ENCODE peak calls at places on chromosome X, in seven cellular contexts. G, A, N, I, R, Q and Y are unnamed samples. For H3K4me1, the result is how much of the 10 kb centered on the place peaks cover.

GRCh38 chrX:48891402-48892288 is 5.9 kb downstream of the TIMM17B start:
- DNase-seq in G (peak), A (peak), N (peak), I (peak), R (peak), Q (peak), Y (peak)

GRCh38 chrX:9598344-9598743 is 133.5 kb downstream of the TBL1X start:
- DNase-seq in G (no peak), A (no peak), N (no peak), I (no peak), R (no peak), Q (no peak), Y (no peak)

GRCh38 chrX:25275159-25275558 is 259.4 kb upstream of the ARX start:
- DNase-seq in G (no peak), A (no peak), N (no peak), I (no peak), R (no peak), Q (peak), Y (no peak)

GRCh38 chrX:46208225-46208854 is 336.9 kb downstream of the ZNF674 start:
- DNase-seq in G (peak), A (no peak), N (no peak), I (no peak), R (no peak), Q (no peak), Y (no peak)

GRCh38 chrX:19869195-19869594 is 18.2 kb downstream of the SH3KBP1 start:
- DNase-seq in G (no peak), A (no peak), N (no peak), I (no peak), R (no peak), Q (no peak), Y (no peak)

GRCh38 chrX:526295-527224 is 104.0 kb upstream of the SHOX start:
- DNase-seq in G (no peak), A (no peak), N (no peak), I (no peak), R (no peak), Q (no peak), Y (peak)

GRCh38 chrX:50045808-50046207 is 123.4 kb downstream of the CLCN5 start:
- DNase-seq in G (no peak), A (no peak), N (no peak), I (no peak), R (no peak), Q (no peak), Y (no peak)

GRCh38 chrX:102341867-102342266 is 94.9 kb downstream of the NXF2 start:
- DNase-seq in G (no peak), A (no peak), N (no peak), I (no peak), R (no peak), Q (no peak), Y (no peak)

GRCh38 chrX:23548164-23548563 is 119.1 kb upstream of the PRDX4 start:
- DNase-seq in G (peak), A (no peak), N (no peak), I (peak), R (no peak), Q (no peak), Y (no peak)

GRCh38 chrX:119410027-119410819 is 11.1 kb downstream of the SLC25A43 start:
- DNase-seq in G (peak), A (no peak), N (no peak), I (peak), R (no peak), Q (no peak), Y (peak)

GRCh38 chrX:131881194-131881593 is 141.9 kb upstream of the STK26 start:
- DNase-seq in G (no peak), A (no peak), N (peak), I (no peak), R (no peak), Q (no peak), Y (peak)

GRCh38 chrX:67612231-67612630 is 68.4 kb downstream of the AR start:
- DNase-seq in G (peak), A (no peak), N (no peak), I (no peak), R (no peak), Q (no peak), Y (no peak)

GRCh38 chrX:104315555-104315954 is 60.8 kb upstream of the ESX1 start:
- DNase-seq in G (peak), A (no peak), N (no peak), I (peak), R (no peak), Q (no peak), Y (no peak)

GRCh38 chrX:36908801-36909403 is 99.3 kb upstream of the FAM47C start:
- DNase-seq in G (peak), A (no peak), N (peak), I (peak), R (no peak), Q (no peak), Y (no peak)

GRCh38 chrX:17689971-17690409 is 47.3 kb upstream of the SCML1 start:
- DNase-seq in G (peak), A (peak), N (peak), I (peak), R (no peak), Q (peak), Y (peak)

GRCh38 chrX:9438950-9439494 is 25.8 kb upstream of the TBL1X start:
- DNase-seq in G (peak), A (no peak), N (no peak), I (no peak), R (no peak), Q (no peak), Y (no peak)

GRCh38 chrX:9785944-9786741 is at the start of gene SHROOM2:
- DNase-seq in G (no peak), A (no peak), N (peak), I (peak), R (peak), Q (no peak), Y (peak)

GRCh38 chrX:152968193-152968592 is 25.7 kb downstream of the PNMA5 start:
- DNase-seq in G (no peak), A (no peak), N (no peak), I (no peak), R (no peak), Q (no peak), Y (no peak)

GRCh38 chrX:51144828-51145442 is 187.7 kb upstream of the NUDT10 start:
- DNase-seq in G (peak), A (no peak), N (peak), I (peak), R (peak), Q (peak), Y (peak)

GRCh38 chrX:86002076-86002896 is 45.1 kb downstream of the CHM start:
- DNase-seq in G (peak), A (no peak), N (peak), I (no peak), R (peak), Q (no peak), Y (peak)

GRCh38 chrX:155071694-155072215 is 447 bp downstream of the BRCC3 start:
- DNase-seq in G (no peak), A (no peak), N (peak), I (no peak), R (no peak), Q (no peak), Y (no peak)

GRCh38 chrX:115949900-115950822 is 220.4 kb upstream of the AGTR2 start:
- DNase-seq in G (no peak), A (no peak), N (peak), I (no peak), R (no peak), Q (peak), Y (peak)

GRCh38 chrX:150227321-150227860 is 135.7 kb upstream of the MAMLD1 start:
- DNase-seq in G (no peak), A (no peak), N (no peak), I (no peak), R (no peak), Q (no peak), Y (no peak)

GRCh38 chrX:123088930-123089329 is 95.1 kb upstream of the GRIA3 start:
- DNase-seq in G (no peak), A (no peak), N (no peak), I (no peak), R (no peak), Q (no peak), Y (no peak)

GRCh38 chrX:115058276-115058675 is 40.9 kb upstream of the IL13RA2 start:
- DNase-seq in G (peak), A (no peak), N (no peak), I (peak), R (no peak), Q (no peak), Y (no peak)

GRCh38 chrX:19673334-19674040 is 158.2 kb upstream of the MAP3K15 start:
- DNase-seq in G (peak), A (peak), N (no peak), I (peak), R (no peak), Q (peak), Y (no peak)

GRCh38 chrX:136496359-136496767 is 1.0 kb upstream of the HTATSF1 start:
- DNase-seq in G (no peak), A (no peak), N (no peak), I (no peak), R (no peak), Q (no peak), Y (no peak)

GRCh38 chrX:10327651-10328050 is 170.9 kb downstream of the CLCN4 start:
- DNase-seq in G (peak), A (no peak), N (peak), I (no peak), R (peak), Q (peak), Y (peak)

GRCh38 chrX:53494427-53494826 is 60.3 kb upstream of the HSD17B10 start:
- DNase-seq in G (no peak), A (no peak), N (no peak), I (peak), R (no peak), Q (peak), Y (no peak)

GRCh38 chrX:154483325-154483724 is 3.1 kb downstream of the UBL4A start:
- DNase-seq in G (no peak), A (no peak), N (no peak), I (no peak), R (no peak), Q (no peak), Y (no peak)

GRCh38 chrX:21715825-21716224 is 42.1 kb downstream of the SMPX start:
- DNase-seq in G (no peak), A (no peak), N (no peak), I (no peak), R (no peak), Q (peak), Y (no peak)

GRCh38 chrX:109360301-109360700 is 121.6 kb downstream of the GUCY2F start:
- DNase-seq in G (peak), A (no peak), N (no peak), I (no peak), R (no peak), Q (no peak), Y (no peak)

GRCh38 chrX:97685753-97686152 is 802.0 kb downstream of the RPA4 start:
- DNase-seq in G (peak), A (no peak), N (peak), I (peak), R (no peak), Q (peak), Y (no peak)

GRCh38 chrX:66731398-66731797 is 92.5 kb upstream of the EDA2R start:
- DNase-seq in G (peak), A (no peak), N (peak), I (peak), R (no peak), Q (no peak), Y (no peak)

GRCh38 chrX:30779453-30780030 is 109.5 kb downstream of the TAB3 start:
- DNase-seq in G (no peak), A (no peak), N (no peak), I (no peak), R (no peak), Q (no peak), Y (no peak)

GRCh38 chrX:79146552-79147390 is 2.3 kb downstream of the GPR174 start:
- DNase-seq in G (no peak), A (no peak), N (no peak), I (no peak), R (no peak), Q (no peak), Y (no peak)

GRCh38 chrX:97039363-97040029 is 155.8 kb downstream of the RPA4 start:
- DNase-seq in G (peak), A (no peak), N (no peak), I (peak), R (no peak), Q (no peak), Y (no peak)

GRCh38 chrX:28979876-28980275 is 392.6 kb downstream of the IL1RAPL1 start:
- DNase-seq in G (peak), A (no peak), N (no peak), I (no peak), R (no peak), Q (no peak), Y (no peak)

GRCh38 chrX:7084841-7085240 is 62.7 kb upstream of the STS start:
- DNase-seq in G (no peak), A (no peak), N (no peak), I (no peak), R (no peak), Q (no peak), Y (no peak)

GRCh38 chrX:7085879-7086278 is 61.6 kb upstream of the STS start:
- DNase-seq in G (no peak), A (no peak), N (no peak), I (no peak), R (no peak), Q (no peak), Y (no peak)

GRCh38 chrX:7083468-7084396 is 63.8 kb upstream of the STS start:
- DNase-seq in G (peak), A (no peak), N (no peak), I (peak), R (no peak), Q (no peak), Y (no peak)

GRCh38 chrX:7086384-7086783 is 61.1 kb upstream of the STS start:
- DNase-seq in G (peak), A (no peak), N (no peak), I (no peak), R (no peak), Q (no peak), Y (no peak)

DNA sequence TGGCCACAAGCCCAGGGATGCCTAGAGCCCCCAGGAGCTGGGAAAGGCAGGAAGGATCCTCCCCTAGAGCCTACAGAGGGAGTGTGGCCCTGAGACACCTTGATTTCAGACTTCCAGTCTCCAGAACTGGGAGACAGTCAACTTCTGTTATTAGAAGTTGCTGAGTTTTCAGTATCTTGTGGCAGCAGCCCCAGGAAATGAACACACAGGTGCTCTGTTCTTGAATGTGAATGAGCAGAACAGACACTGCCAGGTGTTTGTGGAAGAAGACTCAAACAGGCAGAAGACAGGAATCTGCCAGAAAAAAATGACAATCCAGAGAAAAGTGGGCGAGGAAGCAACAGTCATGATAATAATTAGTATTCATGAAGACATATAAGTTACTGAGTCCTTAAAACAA is 64.5 kb upstream of the STS start:
- DNase-seq in G (no peak), A (no peak), N (no peak), I (no peak), R (no peak), Q (no peak), Y (no peak)
- H3K4me1 ChIP-seq in G (under half), A (under half), N (under half), I (under half), R (under half), Q (under half), Y (under half)

GRCh38 chrX:69374569-69374968 is 129.6 kb upstream of the NALF2 start:
- DNase-seq in G (no peak), A (no peak), N (no peak), I (peak), R (no peak), Q (no peak), Y (no peak)

GRCh38 chrX:69379412-69379811 is 124.7 kb upstream of the NALF2 start:
- DNase-seq in G (no peak), A (no peak), N (no peak), I (no peak), R (no peak), Q (no peak), Y (no peak)
- H3K4me3 ChIP-seq in G (no peak), A (no peak), N (no peak), I (no peak), R (no peak), Q (no peak), Y (no peak)

DNA sequence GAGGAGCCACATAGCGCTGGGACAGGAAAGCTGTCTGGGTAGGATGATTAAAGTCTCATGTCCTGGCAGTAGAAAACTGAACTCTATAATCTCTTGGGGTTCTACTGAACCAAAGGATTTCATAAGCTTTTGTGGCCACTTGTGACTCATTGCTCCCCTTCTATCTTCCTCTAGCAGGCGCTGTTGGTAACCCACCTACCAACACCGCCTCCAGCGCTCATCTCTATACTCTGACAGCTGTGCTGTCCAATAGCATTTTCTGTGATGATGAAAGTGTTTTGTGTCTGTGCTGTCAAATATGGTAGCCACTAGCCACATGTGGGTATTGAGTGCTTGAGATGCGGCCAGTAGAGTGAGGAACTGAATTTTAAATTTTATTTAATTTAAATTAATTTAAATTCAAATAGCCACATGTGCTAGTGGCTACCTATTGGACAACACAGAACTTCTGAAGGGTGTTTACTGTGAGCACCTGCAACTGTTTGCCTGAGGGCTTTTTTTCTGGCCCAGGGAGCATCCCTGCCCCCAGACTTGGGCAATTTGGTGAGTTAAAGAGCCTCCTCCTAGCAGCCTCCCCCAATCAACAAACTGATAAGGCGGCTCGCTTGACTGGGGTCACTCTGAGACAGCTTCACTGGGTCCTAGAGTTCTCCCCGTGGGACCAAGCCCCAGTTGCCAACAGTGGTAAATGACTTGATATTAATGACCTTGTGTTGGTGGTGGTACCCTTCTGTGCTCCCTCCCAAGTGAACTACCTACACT is 169.2 kb upstream of the ATP6AP2 start:
- DNase-seq in G (no peak), A (no peak), N (no peak), I (peak), R (no peak), Q (peak), Y (peak)
- TF ChIP-seq CTCF in G (no peak), A (no peak), N (peak), I (peak), R (peak), Q (peak), Y (peak)

GRCh38 chrX:65681810-65682209 is 14.4 kb downstream of the MSN start:
- DNase-seq in G (no peak), A (no peak), N (no peak), I (no peak), R (no peak), Q (no peak), Y (no peak)

GRCh38 chrX:65674351-65674893 is 7.0 kb downstream of the MSN start:
- DNase-seq in G (peak), A (no peak), N (no peak), I (no peak), R (no peak), Q (no peak), Y (no peak)

GRCh38 chrX:65673857-65674350 is 6.5 kb downstream of the MSN start:
- DNase-seq in G (no peak), A (no peak), N (no peak), I (no peak), R (no peak), Q (no peak), Y (no peak)

GRCh38 chrX:65679071-65679540 is 11.7 kb downstream of the MSN start:
- DNase-seq in G (peak), A (no peak), N (no peak), I (no peak), R (no peak), Q (no peak), Y (no peak)

GRCh38 chrX:65677954-65678469 is 10.6 kb downstream of the MSN start:
- DNase-seq in G (peak), A (no peak), N (no peak), I (peak), R (no peak), Q (no peak), Y (no peak)
- H3K4me1 ChIP-seq in G (under half), A (half or more), N (under half), I (under half), R (under half), Q (under half), Y (under half)

DNA sequence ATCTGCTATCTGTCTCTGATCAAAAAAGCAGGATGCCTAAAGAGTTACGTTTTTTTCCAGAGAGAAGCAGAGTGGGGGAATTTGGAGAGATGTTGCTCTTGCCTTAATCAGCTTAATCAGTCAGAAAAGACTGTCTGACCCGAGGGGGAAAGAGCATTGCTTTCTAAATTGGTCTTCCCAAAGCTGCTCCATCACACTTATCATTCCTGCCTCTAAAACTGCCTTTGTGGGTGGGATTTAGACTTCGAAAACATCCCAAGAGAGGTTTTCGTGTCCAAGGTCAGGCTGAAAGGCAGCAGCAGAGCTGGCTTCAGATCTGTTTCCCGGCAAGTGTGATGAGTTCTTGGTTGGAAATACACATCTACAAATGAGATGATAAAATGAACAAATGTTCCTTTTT is 155.2 kb downstream of the SH2D1A start:
- DNase-seq in G (no peak), A (no peak), N (no peak), I (no peak), R (no peak), Q (no peak), Y (no peak)
- H3K4me3 ChIP-seq in G (no peak), A (no peak), N (no peak), I (no peak), R (no peak), Q (no peak), Y (no peak)

DNA sequence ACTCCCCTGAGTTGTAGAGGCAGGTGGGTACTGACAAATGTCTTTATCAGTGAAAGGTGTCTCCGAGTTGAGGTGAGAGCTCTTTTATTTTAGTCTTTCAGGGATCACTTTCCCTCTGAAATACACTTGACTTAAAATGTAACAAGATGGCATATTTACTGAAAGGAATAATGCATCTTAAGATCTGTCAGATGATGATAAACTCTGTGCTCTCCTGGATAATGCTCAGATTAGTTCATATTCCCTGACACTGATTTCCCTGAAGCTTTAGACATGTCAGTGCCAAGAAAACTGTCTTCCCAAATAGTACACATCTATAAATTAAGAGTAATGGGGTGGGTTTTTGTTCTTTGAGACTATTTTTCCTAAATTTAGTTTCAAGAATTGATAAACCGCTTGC is 75.5 kb downstream of the ALG13 start:
- DNase-seq in G (no peak), A (no peak), N (no peak), I (no peak), R (no peak), Q (no peak), Y (no peak)
- TF ChIP-seq CTCF in G (no peak), A (no peak), N (no peak), I (no peak), R (no peak), Q (no peak), Y (no peak)